ENCODE peak calls at places on chromosomes 5 and 9, in five cellular contexts. Z, L, F, P and V are unnamed samples.

GRCh38 chr5:173056783-173057061 is 570 bp downstream of the CREBRF start:
- DNase-seq in Z (no peak), L (no peak), F (no peak), P (no peak), V (no peak)

GRCh38 chr5:55714339-55714738 is 2.2 kb upstream of the SLC38A9 start:
- DNase-seq in Z (no peak), L (no peak), F (no peak), P (no peak), V (no peak)

GRCh38 chr9:114156658-114157421 is 1.5 kb downstream of the COL27A1 start:
- DNase-seq in Z (peak), L (no peak), F (peak), P (no peak), V (peak)

GRCh38 chr5:146588331-146588730 is 72.3 kb upstream of the GPR151 start:
- DNase-seq in Z (no peak), L (no peak), F (no peak), P (no peak), V (peak)

GRCh38 chr5:25649628-25650265 is 1005.0 kb upstream of the CDH10 start:
- DNase-seq in Z (no peak), L (no peak), F (no peak), P (no peak), V (no peak)

GRCh38 chr9:90086076-90086475 is 481.3 kb downstream of the GADD45G start:
- DNase-seq in Z (no peak), L (no peak), F (no peak), P (no peak), V (no peak)

GRCh38 chr5:4080370-4080769 is 484.7 kb downstream of the IRX1 start:
- DNase-seq in Z (no peak), L (no peak), F (no peak), P (no peak), V (no peak)

GRCh38 chr5:112338681-112339337 is 80.3 kb downstream of the EPB41L4A start:
- DNase-seq in Z (peak), L (no peak), F (no peak), P (no peak), V (peak)

GRCh38 chr9:81787747-81788632 is 98.6 kb upstream of the TLE1 start:
- DNase-seq in Z (peak), L (peak), F (peak), P (no peak), V (peak)

GRCh38 chr5:171914939-171915338 is 91.5 kb downstream of the FBXW11 start:
- DNase-seq in Z (no peak), L (no peak), F (no peak), P (no peak), V (no peak)

GRCh38 chr5:174608631-174609097 is 115.7 kb upstream of the MSX2 start:
- DNase-seq in Z (peak), L (peak), F (no peak), P (no peak), V (peak)

GRCh38 chr5:93364386-93364785 is 216.6 kb downstream of the NR2F1-AS1 start:
- DNase-seq in Z (no peak), L (no peak), F (no peak), P (no peak), V (peak)

GRCh38 chr5:135834639-135835529 is at the start of gene SLC25A48:
- DNase-seq in Z (peak), L (peak), F (no peak), P (peak), V (peak)

GRCh38 chr9:127884976-127885490 is 7.6 kb upstream of the AK1 start:
- DNase-seq in Z (no peak), L (no peak), F (no peak), P (no peak), V (no peak)

GRCh38 chr5:137200906-137201305 is 298.2 kb downstream of the SPOCK1 start:
- DNase-seq in Z (no peak), L (no peak), F (no peak), P (no peak), V (no peak)

GRCh38 chr5:7763621-7764072 is 87.3 kb downstream of the CFAP90 start:
- DNase-seq in Z (no peak), L (no peak), F (no peak), P (no peak), V (no peak)

GRCh38 chr5:23466401-23466886 is 41.0 kb upstream of the PRDM9 start:
- DNase-seq in Z (no peak), L (no peak), F (no peak), P (no peak), V (peak)

GRCh38 chr9:121755581-121755980 is 104.1 kb downstream of the DAB2IP start:
- DNase-seq in Z (no peak), L (no peak), F (no peak), P (no peak), V (no peak)

GRCh38 chr5:170467000-170467707 is 36.7 kb upstream of the KCNIP1 start:
- DNase-seq in Z (peak), L (no peak), F (peak), P (no peak), V (peak)

GRCh38 chr9:35470894-35471293 is 19.0 kb upstream of the RUSC2 start:
- DNase-seq in Z (no peak), L (no peak), F (peak), P (no peak), V (peak)

GRCh38 chr5:149694007-149694406 is 36.1 kb upstream of the PPARGC1B start:
- DNase-seq in Z (no peak), L (no peak), F (no peak), P (no peak), V (no peak)

GRCh38 chr9:20189871-20190270 is 401.0 kb upstream of the SLC24A2 start:
- DNase-seq in Z (no peak), L (no peak), F (no peak), P (no peak), V (no peak)

GRCh38 chr9:114914139-114914538 is 16.3 kb downstream of the TNFSF8 start:
- DNase-seq in Z (peak), L (no peak), F (no peak), P (no peak), V (no peak)

GRCh38 chr5:133121611-133122150 is 69.9 kb downstream of the HSPA4 start:
- DNase-seq in Z (no peak), L (no peak), F (no peak), P (no peak), V (no peak)

GRCh38 chr5:93280518-93280917 is 300.5 kb downstream of the NR2F1-AS1 start:
- DNase-seq in Z (no peak), L (no peak), F (no peak), P (no peak), V (no peak)

GRCh38 chr9:98807070-98807810 is at the start of gene GALNT12:
- DNase-seq in Z (peak), L (no peak), F (no peak), P (no peak), V (no peak)

GRCh38 chr5:30600892-30601291 is 592.6 kb upstream of the CDH6 start:
- DNase-seq in Z (no peak), L (no peak), F (no peak), P (no peak), V (no peak)

GRCh38 chr9:137369911-137370630 is 52.9 kb downstream of the EXD3 start:
- DNase-seq in Z (no peak), L (no peak), F (no peak), P (no peak), V (no peak)